ENCODE peak calls at places on chromosomes 12 and 14, in seven cellular contexts. E is SK-N-SH, H is fibroblast of pulmonary artery, F is nephron progenitor cell, V is cardiac muscle cell, L is neural progenitor cell, Q is psoas muscle. B is an unnamed sample.

GRCh38 chr12:109615556-109616229 is 42.1 kb downstream of the MVK start:
- DNase-seq in V (no peak), Q (no peak), H (no peak), F (no peak), E (no peak), L (no peak), B (no peak)

GRCh38 chr14:63229330-63230059 is 25.3 kb downstream of the RHOJ start:
- DNase-seq in Q (no peak), V (peak), F (no peak), E (no peak), L (no peak), H (peak), B (no peak)

GRCh38 chr14:74491952-74492351 is 1.2 kb downstream of the NPC2 start:
- DNase-seq in F (no peak), V (peak), E (no peak), H (peak), L (peak), Q (no peak), B (no peak)

GRCh38 chr12:131177599-131177998 is 223.9 kb downstream of the ADGRD1 start:
- DNase-seq in L (no peak), V (no peak), F (no peak), H (no peak), Q (no peak), E (no peak), B (no peak)

GRCh38 chr12:38662851-38663250 is 242.5 kb downstream of the CPNE8 start:
- DNase-seq in H (peak), F (no peak), L (no peak), E (no peak), V (peak), Q (no peak), B (no peak)

GRCh38 chr14:52124791-52125661 is 56.2 kb upstream of the NID2 start:
- DNase-seq in F (no peak), Q (no peak), L (peak), E (no peak), V (peak), H (peak), B (no peak)

GRCh38 chr12:1058423-1058822 is 67.4 kb downstream of the ERC1 start:
- DNase-seq in Q (no peak), F (no peak), E (no peak), H (no peak), V (no peak), L (no peak), B (no peak)

GRCh38 chr12:76470028-76470939 is 89.3 kb downstream of the OSBPL8 start:
- DNase-seq in Q (no peak), V (peak), F (no peak), H (peak), L (no peak), E (peak), B (no peak)

GRCh38 chr14:102220031-102220430 is 80.3 kb downstream of the WDR20 start:
- DNase-seq in V (no peak), F (no peak), L (no peak), E (no peak), H (no peak), Q (no peak), B (no peak)

GRCh38 chr12:105935106-105935505 is 203.6 kb downstream of the NUAK1 start:
- DNase-seq in V (peak), H (peak), E (no peak), Q (no peak), F (no peak), L (no peak), B (no peak)

DNA sequence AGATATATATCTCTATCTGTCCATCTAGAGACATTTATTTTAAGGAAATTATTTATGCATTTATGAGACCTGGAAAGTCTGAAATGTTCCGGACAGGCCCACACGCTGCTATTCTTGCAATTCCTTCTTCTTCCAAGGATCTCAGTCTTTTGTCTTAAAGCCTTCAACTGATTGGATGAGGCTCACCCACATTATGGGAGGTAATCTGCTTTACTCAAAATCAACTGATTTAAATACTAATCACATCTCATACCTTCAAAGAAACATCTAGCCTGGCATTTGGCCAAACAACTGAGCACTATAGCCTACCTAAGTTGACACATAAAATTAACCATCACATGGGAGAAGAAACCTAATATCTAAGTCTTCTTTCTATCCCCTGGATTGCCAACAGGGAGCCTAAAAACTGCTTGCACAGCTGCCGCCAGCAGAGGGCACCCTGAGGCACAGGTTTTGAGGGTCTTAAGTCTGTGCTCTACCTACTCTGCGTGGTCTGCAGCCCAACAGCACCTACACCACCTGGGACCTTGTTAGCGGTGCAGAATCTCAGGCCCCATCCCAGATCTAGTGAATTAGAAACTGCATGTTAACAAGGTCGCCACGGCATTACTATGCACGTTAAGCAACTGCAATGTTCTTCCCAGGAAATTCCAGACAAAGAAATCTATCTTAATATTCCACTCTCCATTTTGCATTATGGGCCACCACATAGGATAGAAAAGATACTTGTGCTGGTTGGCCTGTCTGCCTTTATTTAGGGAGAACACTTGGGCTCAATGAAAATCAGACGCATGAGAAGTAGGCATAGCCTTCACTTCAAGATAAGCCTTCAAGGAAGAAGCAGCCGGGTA is 249.7 kb downstream of the FOXG1 start:
- DNase-seq in H (peak), F (peak), V (peak), L (peak), Q (no peak), E (peak), B (peak)
- TF ChIP-seq CTCF in H (peak), F (peak), V (peak), L (peak), Q (no peak), E (peak), B (peak)

GRCh38 chr12:49716546-49716945 is 9.3 kb upstream of the FMNL3 start:
- DNase-seq in L (no peak), F (no peak), E (no peak), V (no peak), Q (no peak), H (no peak), B (no peak)

DNA sequence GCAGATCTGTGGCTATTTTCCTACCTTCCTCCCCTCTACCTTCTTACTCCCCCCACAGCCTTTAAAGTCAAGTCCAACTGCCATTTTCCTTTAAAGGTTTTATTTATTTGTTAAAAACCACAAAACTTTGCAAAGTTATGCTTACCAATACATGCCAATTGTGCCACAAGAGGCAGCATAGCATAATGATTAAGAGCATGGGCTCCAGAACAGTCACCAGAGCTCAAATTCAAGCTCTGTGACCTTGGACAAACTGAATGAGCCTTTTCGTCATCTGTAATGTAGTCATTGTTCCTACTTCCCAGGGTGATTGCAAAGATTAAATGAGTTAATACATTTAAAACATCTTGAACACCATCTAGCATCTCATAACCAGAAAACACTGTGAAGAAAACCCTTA is 13.0 kb upstream of the FMNL3 start:
- DNase-seq in L (no peak), H (peak), V (no peak), Q (no peak), E (no peak), F (no peak), B (no peak)
- TF ChIP-seq CTCF in L (no peak), H (peak), V (no peak), Q (no peak), E (peak), F (no peak), B (no peak)

GRCh38 chr12:123266679-123267277 is 4.9 kb downstream of the CDK2AP1 start:
- DNase-seq in Q (no peak), H (no peak), V (no peak), L (no peak), F (no peak), E (no peak), B (no peak)

GRCh38 chr12:123267335-123267920 is 4.2 kb downstream of the CDK2AP1 start:
- DNase-seq in L (no peak), H (no peak), Q (no peak), F (no peak), E (peak), V (no peak), B (no peak)

GRCh38 chr12:123263196-123263817 is 8.3 kb downstream of the CDK2AP1 start:
- DNase-seq in F (no peak), E (no peak), L (no peak), Q (no peak), H (no peak), V (no peak), B (no peak)

GRCh38 chr12:123265851-123266678 is 5.6 kb downstream of the CDK2AP1 start:
- DNase-seq in E (no peak), Q (no peak), L (no peak), H (no peak), V (no peak), F (no peak), B (no peak)

DNA sequence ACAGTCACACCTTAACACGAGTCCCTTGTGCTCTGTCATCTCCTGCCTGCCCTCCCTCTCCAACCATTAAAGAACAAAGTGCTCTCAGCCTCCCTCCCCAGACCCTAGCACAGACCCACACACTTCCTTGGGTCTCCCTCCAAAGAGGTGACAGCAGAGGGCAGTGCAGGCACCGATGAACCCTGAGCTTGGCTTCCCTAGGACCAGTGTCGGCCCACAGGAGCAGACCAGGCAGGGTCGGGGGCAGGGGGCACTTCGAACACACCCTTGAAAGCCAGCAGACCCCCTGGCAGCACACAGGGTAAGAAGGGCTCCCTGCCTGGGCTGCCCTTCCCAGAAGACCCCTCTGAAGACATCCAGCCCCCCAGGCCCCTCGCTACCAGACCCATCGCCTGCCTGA is 7.0 kb downstream of the CDK2AP1 start:
- DNase-seq in V (no peak), L (peak), E (peak), H (no peak), F (no peak), Q (no peak), B (no peak)
- TF ChIP-seq CTCF in V (peak), L (peak), E (no peak), H (peak), F (no peak), Q (no peak), B (no peak)

GRCh38 chr12:132243596-132244289 is 85.6 kb downstream of the GALNT9 start:
- DNase-seq in L (peak), Q (no peak), E (no peak), V (no peak), H (no peak), F (no peak), B (no peak)
- TF ChIP-seq CTCF in L (peak), Q (no peak), E (no peak), V (no peak), H (no peak), F (no peak), B (no peak)

GRCh38 chr14:29800961-29801360 is 126.7 kb downstream of the PRKD1 start:
- DNase-seq in V (no peak), E (no peak), F (no peak), Q (no peak), L (no peak), H (peak), B (no peak)
- TF ChIP-seq CTCF in V (peak), E (peak), F (no peak), Q (no peak), L (peak), H (peak), B (peak)

DNA sequence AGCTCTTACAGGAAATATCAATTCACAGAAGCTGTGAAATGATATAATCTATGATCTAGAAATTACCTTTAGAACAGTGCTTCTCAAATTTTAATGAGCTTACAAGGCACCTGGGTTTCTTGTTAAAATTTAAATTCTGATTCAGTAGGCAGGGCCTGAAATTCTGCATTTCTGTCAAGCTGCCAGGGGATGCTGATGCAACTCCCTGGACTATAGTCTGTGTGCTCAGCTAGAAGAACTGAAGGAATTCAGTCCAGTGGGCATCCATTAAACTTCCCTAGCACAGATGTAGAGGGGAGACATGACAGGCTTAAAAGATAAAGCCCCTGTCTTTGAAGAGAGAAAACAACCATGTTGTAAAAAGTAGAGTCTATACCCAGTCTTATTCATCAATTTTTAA is 441.8 kb downstream of the TMTC2 start:
- DNase-seq in E (no peak), Q (no peak), F (no peak), L (no peak), V (peak), H (peak), B (no peak)
- TF ChIP-seq CTCF in E (no peak), Q (no peak), F (no peak), L (no peak), V (no peak), H (no peak), B (no peak)

GRCh38 chr12:81085832-81086231 is 8.0 kb downstream of the ACSS3 start:
- DNase-seq in Q (no peak), V (no peak), E (no peak), H (no peak), L (no peak), F (no peak), B (no peak)
- TF ChIP-seq CTCF in Q (no peak), V (no peak), E (no peak), H (no peak), L (no peak), F (no peak), B (no peak)

GRCh38 chr12:82647853-82648252 is 38.9 kb upstream of the TMTC2 start:
- DNase-seq in H (no peak), Q (no peak), L (no peak), V (no peak), F (no peak), E (no peak), B (no peak)
- TF ChIP-seq CTCF in H (no peak), Q (no peak), L (no peak), V (no peak), F (no peak), E (no peak), B (no peak)